ENCODE peak calls at places on chromosomes 12 and 14, in seven cellular contexts. E is IMR-90, U is H1, W is trophoblast cell, M is neuronal stem cell, S is mesendoderm, A is mesenchymal stem cell. P is an unnamed sample.
A peak's percentile ranks its signal among the peaks of the same experiment; 100 is the strongest.

GRCh38 chr14:105094193-105094907 is 29.1 kb upstream of the GPR132 start:
- DNase-seq in E (no peak), U (no peak), W (no peak), M (no peak), S (no peak), A (no peak), P (no peak)

GRCh38 chr14:53962954-53963490 is 6.4 kb upstream of the BMP4 start:
- DNase-seq in E (no peak), U (no peak), W (no peak), M (no peak), S (no peak), A (no peak), P (no peak)

GRCh38 chr14:21063479-21063878 is 5.9 kb downstream of the RNASE8 start:
- DNase-seq in E (peak; percentile 86), U (no peak), W (no peak), M (no peak), S (peak; percentile 74), A (peak; percentile 53), P (no peak)

GRCh38 chr12:25960176-25960575 is 1.7 kb downstream of the RASSF8 start:
- DNase-seq in E (peak; percentile 28), U (no peak), W (no peak), M (no peak), S (peak; percentile 65), A (peak; percentile 46), P (no peak)

GRCh38 chr14:106442857-106443256 is 916.5 kb downstream of the TMEM121 start:
- DNase-seq in E (no peak), U (no peak), W (no peak), M (no peak), S (no peak), A (no peak), P (no peak)

GRCh38 chr12:121388421-121388981 is 11.4 kb upstream of the RNF34 start:
- DNase-seq in E (peak; percentile 94), U (no peak), W (peak; percentile 64), M (no peak), S (peak; percentile 20), A (peak; percentile 85), P (no peak)

GRCh38 chr14:106174206-106174605 is 647.8 kb downstream of the TMEM121 start:
- DNase-seq in E (no peak), U (no peak), W (no peak), M (no peak), S (no peak), A (no peak), P (no peak)

GRCh38 chr14:63650336-63650952 is 8.8 kb upstream of the WDR89 start:
- DNase-seq in E (peak; percentile 42), U (no peak), W (no peak), M (no peak), S (no peak), A (no peak), P (no peak)

GRCh38 chr12:701896-702539 is 38.8 kb upstream of the NINJ2 start:
- DNase-seq in E (no peak), U (no peak), W (no peak), M (no peak), S (no peak), A (no peak), P (no peak)

GRCh38 chr14:36513012-36513420 is 7.0 kb downstream of the NKX2-1 start:
- DNase-seq in E (no peak), U (no peak), W (no peak), M (no peak), S (peak; percentile 87), A (no peak), P (no peak)

GRCh38 chr14:93480867-93481266 is 50.1 kb downstream of the UNC79 start:
- DNase-seq in E (no peak), U (no peak), W (no peak), M (no peak), S (no peak), A (no peak), P (no peak)

GRCh38 chr12:3518902-3519301 is 27.9 kb downstream of the PRMT8 start:
- DNase-seq in E (no peak), U (no peak), W (no peak), M (no peak), S (no peak), A (no peak), P (no peak)

GRCh38 chr12:6263931-6264330 is 46.6 kb upstream of the PLEKHG6 start:
- DNase-seq in E (peak; percentile 52), U (no peak), W (no peak), M (no peak), S (peak; percentile 84), A (no peak), P (no peak)

GRCh38 chr14:93337143-93337753 is 4.4 kb upstream of the BTBD7 start:
- DNase-seq in E (no peak), U (no peak), W (no peak), M (no peak), S (peak; percentile 26), A (no peak), P (peak; percentile 72)

GRCh38 chr12:54201001-54201794 is 12.4 kb upstream of the SMUG1 start:
- DNase-seq in E (peak; percentile 65), U (no peak), W (peak; percentile 79), M (peak; percentile 73), S (peak; percentile 83), A (peak; percentile 81), P (peak; percentile 95)

GRCh38 chr14:50831704-50832130 is 755 bp upstream of the NIN start:
- DNase-seq in E (no peak), U (no peak), W (peak; percentile 37), M (no peak), S (peak; percentile 42), A (no peak), P (no peak)

GRCh38 chr14:52269100-52269499 is 1.6 kb downstream of the PTGDR start:
- DNase-seq in E (no peak), U (no peak), W (no peak), M (no peak), S (peak; percentile 6), A (no peak), P (no peak)

DNA sequence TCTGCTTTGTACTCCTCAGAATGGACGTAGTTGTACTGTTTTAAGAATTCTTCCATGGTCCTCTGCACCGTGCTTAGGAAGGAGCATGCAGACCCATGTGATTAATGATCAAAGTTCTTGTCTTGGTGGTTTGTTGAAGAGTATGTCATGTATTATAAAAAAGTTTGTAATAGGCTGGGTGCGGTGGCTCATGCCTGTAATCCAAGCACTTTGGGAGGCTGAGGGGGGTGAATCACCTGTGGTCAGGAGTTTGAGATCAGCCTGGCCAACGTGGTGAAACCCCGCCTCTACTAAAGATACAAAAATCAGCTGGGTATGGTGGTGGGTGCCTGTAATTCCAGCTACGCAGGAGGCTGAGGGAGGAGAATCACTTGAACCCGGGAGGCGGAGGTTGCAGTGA is 61.8 kb upstream of the RTL1 start:
- DNase-seq in E (no peak), U (no peak), W (no peak), M (no peak), S (no peak), A (no peak), P (no peak)
- H2BK120ac ChIP-seq in E (no peak overlapping the region), U (no peak overlapping the region), W (no peak overlapping the region), M (no peak overlapping the region), S (no peak overlapping the region), A (no peak overlapping the region), P (no peak overlapping the region)

GRCh38 chr12:122979001-122979907 is 1.2 kb upstream of the ARL6IP4 start:
- DNase-seq in E (no peak), U (no peak), W (no peak), M (no peak), S (no peak), A (no peak), P (no peak)
- H2BK120ac ChIP-seq in E (peak overlapping the region; percentile 38), U (no peak overlapping the region), W (no peak overlapping the region), M (no peak overlapping the region), S (no peak overlapping the region), A (peak overlapping the region; percentile 39), P (no peak overlapping the region)

GRCh38 chr14:55942826-55943225 is 175.4 kb upstream of the PELI2 start:
- DNase-seq in E (no peak), U (no peak), W (no peak), M (no peak), S (no peak), A (no peak), P (no peak)

GRCh38 chr14:55936691-55937090 is 181.5 kb upstream of the PELI2 start:
- DNase-seq in E (no peak), U (no peak), W (peak; percentile 38), M (no peak), S (peak; percentile 79), A (no peak), P (peak; percentile 46)

GRCh38 chr14:55938249-55938791 is 179.9 kb upstream of the PELI2 start:
- DNase-seq in E (peak; percentile 19), U (no peak), W (no peak), M (no peak), S (no peak), A (no peak), P (no peak)

GRCh38 chr14:55944757-55945156 is 173.5 kb upstream of the PELI2 start:
- DNase-seq in E (no peak), U (no peak), W (no peak), M (no peak), S (no peak), A (no peak), P (no peak)

GRCh38 chr14:55942101-55942645 is 176.0 kb upstream of the PELI2 start:
- DNase-seq in E (no peak), U (no peak), W (no peak), M (no peak), S (no peak), A (no peak), P (no peak)
- H2BK120ac ChIP-seq in E (no peak overlapping the region), U (no peak overlapping the region), W (no peak overlapping the region), M (no peak overlapping the region), S (no peak overlapping the region), A (no peak overlapping the region), P (no peak overlapping the region)

GRCh38 chr12:112906712-112907414 is at the start of gene OAS1:
- DNase-seq in E (peak; percentile 22), U (no peak), W (peak; percentile 53), M (no peak), S (peak; percentile 51), A (peak; percentile 58), P (no peak)
- H2BK120ac ChIP-seq in E (no peak within 1 kb of the TSS), U (no peak within 1 kb of the TSS), W (no peak within 1 kb of the TSS), M (no peak within 1 kb of the TSS), S (no peak within 1 kb of the TSS), A (no peak within 1 kb of the TSS), P (no peak within 1 kb of the TSS)

GRCh38 chr12:15984963-15985362 is 73.8 kb downstream of the DERA start:
- DNase-seq in E (no peak), U (no peak), W (no peak), M (no peak), S (peak; percentile 37), A (no peak), P (no peak)
- H2BK120ac ChIP-seq in E (no peak overlapping the region), U (no peak overlapping the region), W (no peak overlapping the region), M (no peak overlapping the region), S (no peak overlapping the region), A (no peak overlapping the region), P (no peak overlapping the region)

GRCh38 chr14:28651148-28651547 is 115.4 kb upstream of the FOXG1 start:
- DNase-seq in E (peak; percentile 5), U (no peak), W (no peak), M (no peak), S (peak; percentile 78), A (peak; percentile 54), P (no peak)
- H2BK120ac ChIP-seq in E (no peak overlapping the region), U (no peak overlapping the region), W (no peak overlapping the region), M (no peak overlapping the region), S (no peak overlapping the region), A (no peak overlapping the region), P (no peak overlapping the region)